ENCODE peak calls at places on chromosomes 16 and 17, in eight cellular contexts. O is keratinocyte; Z is activated T-helper 1 cell treated with anti-CD3 and anti-CD28 coated beads, Interleukin-2, amount 50 U/mL, for 16 hours; D is GM03348; H is omental fat pad; V is body of pancreas; Y is HS-5; R is activated naive CD8-positive, alpha-beta T cell treated with anti-CD3 and anti-CD28 coated beads for 36 hours. U is an unnamed sample.

GRCh38 chr17:31100840-31101239 is 6.1 kb downstream of the NF1 start:
- DNase-seq in Z (no peak), Y (no peak), O (no peak), D (no peak), R (no peak), V (no peak), H (no peak), U (peak)

GRCh38 chr17:6843241-6843890 is 11.8 kb upstream of the TEKT1 start:
- DNase-seq in V (no peak), R (no peak), Y (peak), Z (no peak), O (no peak), D (peak), H (no peak), U (peak)

GRCh38 chr17:2905697-2906595 is 109.7 kb downstream of the RAP1GAP2 start:
- DNase-seq in R (no peak), Z (no peak), O (no peak), V (no peak), D (no peak), Y (no peak), H (no peak), U (no peak)

GRCh38 chr16:869823-870641 is 69.5 kb upstream of the GNG13 start:
- DNase-seq in Y (no peak), D (no peak), H (no peak), O (no peak), V (no peak), Z (no peak), R (no peak), U (no peak)

GRCh38 chr16:87042551-87043272 is 274.5 kb downstream of the C16orf95 start:
- DNase-seq in Y (no peak), R (no peak), Z (no peak), H (no peak), O (no peak), V (peak), D (no peak), U (no peak)

GRCh38 chr16:83627996-83628395 is 179.8 kb upstream of the HSBP1 start:
- DNase-seq in D (no peak), Y (no peak), R (no peak), H (no peak), O (no peak), V (no peak), Z (no peak), U (no peak)

GRCh38 chr17:8696951-8697745 is 47.5 kb downstream of the CCDC42 start:
- DNase-seq in V (peak), O (no peak), Y (no peak), Z (no peak), D (peak), H (no peak), R (no peak), U (no peak)

GRCh38 chr17:27565874-27566672 is 64.9 kb upstream of the LGALS9 start:
- DNase-seq in Y (no peak), D (no peak), H (no peak), Z (no peak), O (no peak), V (no peak), R (peak), U (peak)

GRCh38 chr17:79365836-79366831 is 244.7 kb downstream of the RBFOX3 start:
- DNase-seq in H (no peak), D (no peak), V (no peak), O (no peak), Y (no peak), R (no peak), Z (no peak), U (no peak)

GRCh38 chr17:37225458-37225857 is 150.3 kb upstream of the C17orf78 start:
- DNase-seq in Y (no peak), O (no peak), R (no peak), H (no peak), Z (no peak), D (no peak), V (no peak), U (no peak)

GRCh38 chr16:76207270-76207669 is 69.9 kb upstream of the CNTNAP4 start:
- DNase-seq in Z (no peak), R (no peak), H (no peak), V (no peak), Y (no peak), D (no peak), O (no peak), U (no peak)